ENCODE peak calls at places on chromosomes 3 and 15, in six cellular contexts. One of them, this sample, is unnamed.
A peak's percentile ranks its signal among the peaks of the same experiment; 100 is the strongest.

GRCh38 chr3:183490653-183491052 is 62.2 kb upstream of the MCF2L2 start:
- DNase-seq in cardiac fibroblast: no peak
- DNase-seq in Right ventricle myocardium superior: no peak
- DNase-seq in stomach: peak; percentile 49
- DNase-seq in effector CD8-positive, alpha-beta T cell: no peak
- DNase-seq in right atrium auricular region: no peak
- DNase-seq in this sample: peak; percentile 33

GRCh38 chr15:78093242-78094020 is 1.1 kb downstream of the SH2D7 start:
- DNase-seq in cardiac fibroblast: peak; percentile 90
- DNase-seq in Right ventricle myocardium superior: no peak
- DNase-seq in stomach: no peak
- DNase-seq in effector CD8-positive, alpha-beta T cell: no peak
- DNase-seq in right atrium auricular region: no peak
- DNase-seq in this sample: no peak

GRCh38 chr3:12288466-12289129 is at the start of gene PPARG:
- DNase-seq in cardiac fibroblast: peak; percentile 68
- DNase-seq in Right ventricle myocardium superior: peak; percentile 62
- DNase-seq in stomach: peak; percentile 59
- DNase-seq in effector CD8-positive, alpha-beta T cell: no peak
- DNase-seq in right atrium auricular region: no peak
- DNase-seq in this sample: no peak

GRCh38 chr3:139128803-139129202 is 84.1 kb upstream of the PRR23C start:
- DNase-seq in cardiac fibroblast: no peak
- DNase-seq in Right ventricle myocardium superior: no peak
- DNase-seq in stomach: no peak
- DNase-seq in effector CD8-positive, alpha-beta T cell: no peak
- DNase-seq in right atrium auricular region: no peak
- DNase-seq in this sample: no peak

GRCh38 chr3:159872374-159873109 is 116.1 kb upstream of the IL12A start:
- DNase-seq in cardiac fibroblast: peak; percentile 66
- DNase-seq in Right ventricle myocardium superior: no peak
- DNase-seq in stomach: no peak
- DNase-seq in effector CD8-positive, alpha-beta T cell: no peak
- DNase-seq in right atrium auricular region: no peak
- DNase-seq in this sample: no peak

GRCh38 chr3:57903124-57903668 is 105.0 kb upstream of the FLNB start:
- DNase-seq in cardiac fibroblast: no peak
- DNase-seq in Right ventricle myocardium superior: no peak
- DNase-seq in stomach: no peak
- DNase-seq in effector CD8-positive, alpha-beta T cell: no peak
- DNase-seq in right atrium auricular region: no peak
- DNase-seq in this sample: no peak

GRCh38 chr15:76059320-76060097 is at the start of gene TMEM266:
- DNase-seq in cardiac fibroblast: peak; percentile 9
- DNase-seq in Right ventricle myocardium superior: peak; percentile 53
- DNase-seq in stomach: peak; percentile 43
- DNase-seq in effector CD8-positive, alpha-beta T cell: no peak
- DNase-seq in right atrium auricular region: no peak
- DNase-seq in this sample: peak; percentile 73

GRCh38 chr3:72848703-72849081 is 447 bp upstream of the SHQ1 start:
- DNase-seq in cardiac fibroblast: no peak
- DNase-seq in Right ventricle myocardium superior: no peak
- DNase-seq in stomach: no peak
- DNase-seq in effector CD8-positive, alpha-beta T cell: peak; percentile 18
- DNase-seq in right atrium auricular region: no peak
- DNase-seq in this sample: no peak